ENCODE peak calls at places on chromosomes 16 and 17, in nine cellular contexts. One of them, this sample, is unnamed. For H3K36me3 and H3K27me3, the result is how much of the 10 kb centered on the place peaks cover.

GRCh38 chr16:86739808-86740207 is 161.5 kb downstream of the FOXL1 start:
- DNase-seq in DND-41: no peak
- DNase-seq in IMR-90: no peak
- DNase-seq in GM06990: no peak
- DNase-seq in adrenal gland: no peak
- DNase-seq in heart left ventricle: no peak
- DNase-seq in lower lobe of right lung: no peak
- DNase-seq in endothelial cell of umbilical vein: no peak
- DNase-seq in spleen: peak
- DNase-seq in this sample: no peak

GRCh38 chr16:61362583-61362982 is 673.7 kb downstream of the CDH8 start:
- DNase-seq in DND-41: no peak
- DNase-seq in IMR-90: no peak
- DNase-seq in GM06990: no peak
- DNase-seq in adrenal gland: no peak
- DNase-seq in heart left ventricle: no peak
- DNase-seq in lower lobe of right lung: no peak
- DNase-seq in endothelial cell of umbilical vein: no peak
- DNase-seq in spleen: no peak
- DNase-seq in this sample: no peak

GRCh38 chr17:57553991-57554825 is 190.9 kb downstream of the CCDC182 start:
- DNase-seq in DND-41: peak
- DNase-seq in IMR-90: peak
- DNase-seq in GM06990: no peak
- DNase-seq in adrenal gland: peak
- DNase-seq in heart left ventricle: no peak
- DNase-seq in lower lobe of right lung: peak
- DNase-seq in endothelial cell of umbilical vein: no peak
- DNase-seq in spleen: no peak
- DNase-seq in this sample: no peak

GRCh38 chr17:57296231-57296630 is 39.9 kb downstream of the MSI2 start:
- DNase-seq in DND-41: no peak
- DNase-seq in IMR-90: no peak
- DNase-seq in GM06990: no peak
- DNase-seq in adrenal gland: no peak
- DNase-seq in heart left ventricle: no peak
- DNase-seq in lower lobe of right lung: no peak
- DNase-seq in endothelial cell of umbilical vein: no peak
- DNase-seq in spleen: no peak
- DNase-seq in this sample: no peak

GRCh38 chr17:48330386-48330785 is 99.6 kb downstream of the SKAP1 start:
- DNase-seq in DND-41: no peak
- DNase-seq in IMR-90: no peak
- DNase-seq in GM06990: no peak
- DNase-seq in adrenal gland: no peak
- DNase-seq in heart left ventricle: no peak
- DNase-seq in lower lobe of right lung: no peak
- DNase-seq in endothelial cell of umbilical vein: no peak
- DNase-seq in spleen: no peak
- DNase-seq in this sample: no peak

GRCh38 chr16:10543231-10543630 is 37.2 kb downstream of the EMP2 start:
- DNase-seq in DND-41: no peak
- DNase-seq in IMR-90: no peak
- DNase-seq in GM06990: no peak
- DNase-seq in adrenal gland: no peak
- DNase-seq in heart left ventricle: no peak
- DNase-seq in lower lobe of right lung: no peak
- DNase-seq in endothelial cell of umbilical vein: no peak
- DNase-seq in spleen: no peak
- DNase-seq in this sample: no peak

GRCh38 chr17:6108382-6108781 is 38.2 kb downstream of the WSCD1 start:
- DNase-seq in DND-41: no peak
- DNase-seq in IMR-90: no peak
- DNase-seq in GM06990: no peak
- DNase-seq in adrenal gland: no peak
- DNase-seq in heart left ventricle: no peak
- DNase-seq in lower lobe of right lung: no peak
- DNase-seq in endothelial cell of umbilical vein: no peak
- DNase-seq in spleen: peak
- DNase-seq in this sample: no peak

GRCh38 chr16:2825049-2825742 is 4.9 kb upstream of the ZG16B start:
- DNase-seq in DND-41: no peak
- DNase-seq in IMR-90: no peak
- DNase-seq in GM06990: no peak
- DNase-seq in adrenal gland: no peak
- DNase-seq in heart left ventricle: no peak
- DNase-seq in lower lobe of right lung: peak
- DNase-seq in endothelial cell of umbilical vein: no peak
- DNase-seq in spleen: peak
- DNase-seq in this sample: no peak

GRCh38 chr17:29086628-29087332 is 43.8 kb downstream of the PIPOX start:
- DNase-seq in DND-41: no peak
- DNase-seq in IMR-90: peak
- DNase-seq in GM06990: no peak
- DNase-seq in adrenal gland: no peak
- DNase-seq in heart left ventricle: peak
- DNase-seq in lower lobe of right lung: no peak
- DNase-seq in endothelial cell of umbilical vein: no peak
- DNase-seq in spleen: no peak
- DNase-seq in this sample: no peak
- H3K36me3 ChIP-seq in DND-41: half or more
- H3K36me3 ChIP-seq in IMR-90: half or more
- H3K36me3 ChIP-seq in GM06990: under half
- H3K36me3 ChIP-seq in adrenal gland: half or more
- H3K36me3 ChIP-seq in heart left ventricle: half or more
- H3K36me3 ChIP-seq in lower lobe of right lung: half or more
- H3K36me3 ChIP-seq in endothelial cell of umbilical vein: under half
- H3K36me3 ChIP-seq in spleen: under half
- H3K36me3 ChIP-seq in this sample: half or more

DNA sequence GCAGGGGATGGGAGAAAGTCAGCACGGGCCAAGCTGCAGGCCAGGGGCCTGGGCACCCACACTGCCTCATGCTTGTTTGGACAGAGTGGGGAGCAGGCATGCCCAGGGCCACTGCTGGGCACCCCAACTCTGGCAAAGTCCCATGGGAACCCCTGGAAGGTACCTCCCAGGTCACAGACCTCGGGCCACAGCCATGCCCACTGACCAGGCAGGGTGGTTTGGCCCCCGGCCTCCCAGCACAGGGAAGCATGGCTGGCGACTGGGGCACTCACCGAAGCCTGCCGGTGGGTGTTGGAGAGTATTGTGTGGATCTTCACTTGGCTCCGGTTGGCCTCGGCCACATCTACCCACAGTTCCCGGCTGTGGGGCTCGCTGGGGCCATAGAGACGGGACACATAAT is 42.5 kb downstream of the PLXDC1 start:
- DNase-seq in DND-41: no peak
- DNase-seq in IMR-90: no peak
- DNase-seq in GM06990: no peak
- DNase-seq in adrenal gland: no peak
- DNase-seq in heart left ventricle: no peak
- DNase-seq in lower lobe of right lung: no peak
- DNase-seq in endothelial cell of umbilical vein: no peak
- DNase-seq in spleen: no peak
- DNase-seq in this sample: no peak
- H3K27me3 ChIP-seq in DND-41: under half
- H3K27me3 ChIP-seq in IMR-90: under half
- H3K27me3 ChIP-seq in GM06990: under half
- H3K27me3 ChIP-seq in adrenal gland: under half
- H3K27me3 ChIP-seq in heart left ventricle: under half
- H3K27me3 ChIP-seq in lower lobe of right lung: under half
- H3K27me3 ChIP-seq in endothelial cell of umbilical vein: under half
- H3K27me3 ChIP-seq in spleen: under half
- H3K27me3 ChIP-seq in this sample: under half

GRCh38 chr16:77066896-77067496 is 124.0 kb upstream of the MON1B start:
- DNase-seq in DND-41: no peak
- DNase-seq in IMR-90: no peak
- DNase-seq in GM06990: no peak
- DNase-seq in adrenal gland: peak
- DNase-seq in heart left ventricle: no peak
- DNase-seq in lower lobe of right lung: no peak
- DNase-seq in endothelial cell of umbilical vein: no peak
- DNase-seq in spleen: no peak
- DNase-seq in this sample: no peak
- H3K36me3 ChIP-seq in DND-41: under half
- H3K36me3 ChIP-seq in IMR-90: under half
- H3K36me3 ChIP-seq in GM06990: under half
- H3K36me3 ChIP-seq in adrenal gland: under half
- H3K36me3 ChIP-seq in heart left ventricle: under half
- H3K36me3 ChIP-seq in lower lobe of right lung: under half
- H3K36me3 ChIP-seq in endothelial cell of umbilical vein: under half
- H3K36me3 ChIP-seq in spleen: under half
- H3K36me3 ChIP-seq in this sample: under half

DNA sequence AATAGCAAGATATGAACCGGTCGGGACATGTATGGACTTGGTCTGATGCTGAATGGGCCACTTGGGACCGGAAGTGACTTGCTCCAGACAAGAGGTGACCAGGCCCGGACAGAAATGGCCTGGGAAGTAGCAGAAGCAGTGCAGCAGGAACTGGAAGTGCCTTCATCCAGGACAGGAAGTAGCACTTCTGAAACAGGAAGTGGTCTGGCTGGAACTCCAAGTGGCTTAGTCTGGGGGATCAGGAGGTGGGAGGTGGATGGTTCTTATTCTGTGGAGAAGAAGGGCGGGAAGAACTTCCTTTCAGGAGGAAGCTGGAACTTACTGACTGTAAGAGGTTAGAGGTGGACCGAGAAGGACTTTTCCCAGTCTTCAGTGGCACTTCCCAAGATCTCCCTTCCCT is 5.3 kb downstream of the EFNB3 start:
- DNase-seq in DND-41: no peak
- DNase-seq in IMR-90: no peak
- DNase-seq in GM06990: no peak
- DNase-seq in adrenal gland: no peak
- DNase-seq in heart left ventricle: no peak
- DNase-seq in lower lobe of right lung: no peak
- DNase-seq in endothelial cell of umbilical vein: no peak
- DNase-seq in spleen: no peak
- DNase-seq in this sample: no peak
- H3K27me3 ChIP-seq in DND-41: under half
- H3K27me3 ChIP-seq in IMR-90: half or more
- H3K27me3 ChIP-seq in GM06990: under half
- H3K27me3 ChIP-seq in adrenal gland: under half
- H3K27me3 ChIP-seq in heart left ventricle: under half
- H3K27me3 ChIP-seq in lower lobe of right lung: half or more
- H3K27me3 ChIP-seq in endothelial cell of umbilical vein: under half
- H3K27me3 ChIP-seq in spleen: half or more
- H3K27me3 ChIP-seq in this sample: under half

DNA sequence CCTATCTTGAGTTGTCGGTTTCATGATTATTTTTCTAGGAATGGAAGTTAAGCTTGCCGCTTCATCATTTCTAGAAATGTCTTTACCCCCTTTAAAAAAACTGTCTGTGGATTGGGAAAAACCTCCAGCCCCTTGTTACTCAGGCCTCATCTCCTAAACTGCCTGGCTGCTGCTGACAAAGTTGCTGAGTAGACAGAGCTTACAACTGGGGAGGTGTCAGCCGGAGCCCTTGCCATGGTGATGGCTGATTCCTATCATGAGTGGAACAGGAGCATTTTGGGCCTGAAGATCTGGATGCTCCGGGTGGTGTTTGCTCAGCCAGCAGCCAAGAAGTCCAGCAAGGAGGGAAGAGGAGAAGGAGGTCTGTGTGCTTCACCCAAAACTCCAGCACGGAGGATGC is 243.3 kb downstream of the ENGASE start:
- DNase-seq in DND-41: no peak
- DNase-seq in IMR-90: no peak
- DNase-seq in GM06990: no peak
- DNase-seq in adrenal gland: no peak
- DNase-seq in heart left ventricle: no peak
- DNase-seq in lower lobe of right lung: no peak
- DNase-seq in endothelial cell of umbilical vein: no peak
- DNase-seq in spleen: no peak
- DNase-seq in this sample: no peak
- H3K36me3 ChIP-seq in DND-41: under half
- H3K36me3 ChIP-seq in IMR-90: under half
- H3K36me3 ChIP-seq in GM06990: under half
- H3K36me3 ChIP-seq in adrenal gland: under half
- H3K36me3 ChIP-seq in heart left ventricle: under half
- H3K36me3 ChIP-seq in lower lobe of right lung: under half
- H3K36me3 ChIP-seq in endothelial cell of umbilical vein: under half
- H3K36me3 ChIP-seq in spleen: under half
- H3K36me3 ChIP-seq in this sample: under half

DNA sequence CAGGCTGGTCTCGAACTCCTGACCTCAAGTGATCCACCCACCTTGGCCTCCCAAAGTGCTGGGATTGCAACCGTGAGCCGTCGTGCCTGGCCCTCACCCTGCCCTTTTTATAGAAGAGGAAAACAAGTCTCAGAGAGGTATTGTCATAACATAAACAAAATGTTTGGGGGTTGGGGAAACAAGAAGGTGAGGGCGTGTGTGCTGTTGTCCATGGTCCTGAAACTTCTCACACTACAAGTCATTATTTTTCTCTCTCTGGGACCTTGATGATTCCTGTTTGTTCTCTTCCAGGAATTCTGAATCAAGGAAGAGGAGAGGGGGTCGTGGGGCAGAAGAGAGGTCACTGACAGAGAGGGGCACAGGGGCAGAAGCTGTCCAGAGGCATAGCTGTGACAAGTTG is 160.2 kb upstream of the LHX1 start:
- DNase-seq in DND-41: peak
- DNase-seq in IMR-90: peak
- DNase-seq in GM06990: no peak
- DNase-seq in adrenal gland: no peak
- DNase-seq in heart left ventricle: no peak
- DNase-seq in lower lobe of right lung: no peak
- DNase-seq in endothelial cell of umbilical vein: no peak
- DNase-seq in spleen: no peak
- DNase-seq in this sample: no peak
- H3K27me3 ChIP-seq in DND-41: under half
- H3K27me3 ChIP-seq in IMR-90: under half
- H3K27me3 ChIP-seq in GM06990: under half
- H3K27me3 ChIP-seq in adrenal gland: under half
- H3K27me3 ChIP-seq in heart left ventricle: under half
- H3K27me3 ChIP-seq in lower lobe of right lung: under half
- H3K27me3 ChIP-seq in endothelial cell of umbilical vein: under half
- H3K27me3 ChIP-seq in spleen: under half
- H3K27me3 ChIP-seq in this sample: under half